ENCODE peak calls at places on chromosome 11, in five cellular contexts. One of them, this sample, is unnamed.

GRCh38 chr11:44793350-44794090 is 66.8 kb downstream of the TSPAN18 start:
- DNase-seq in SK-N-SH: peak; percentile 76
- DNase-seq in A549: peak; percentile 18
- DNase-seq in GM12878: no peak
- DNase-seq in HepG2: no peak
- DNase-seq in this sample: peak; percentile 57

GRCh38 chr11:66017354-66017753 is 5.5 kb downstream of the CST6 start:
- DNase-seq in HepG2: no peak
- DNase-seq in A549: no peak
- DNase-seq in SK-N-SH: no peak
- DNase-seq in GM12878: no peak
- DNase-seq in this sample: no peak

GRCh38 chr11:68312117-68312779 is at the start of gene LRP5:
- DNase-seq in SK-N-SH: peak; percentile 94
- DNase-seq in A549: no peak
- DNase-seq in HepG2: no peak
- DNase-seq in GM12878: no peak
- DNase-seq in this sample: peak; percentile 10

GRCh38 chr11:47144541-47144940 is 32.1 kb downstream of the ARFGAP2 start:
- DNase-seq in GM12878: no peak
- DNase-seq in A549: no peak
- DNase-seq in SK-N-SH: no peak
- DNase-seq in HepG2: no peak
- DNase-seq in this sample: no peak

GRCh38 chr11:65787649-65788622 is 1.1 kb downstream of the OVOL1 start:
- DNase-seq in SK-N-SH: peak; percentile 70
- DNase-seq in GM12878: no peak
- DNase-seq in HepG2: no peak
- DNase-seq in A549: no peak
- DNase-seq in this sample: no peak

GRCh38 chr11:84193706-84194105 is 907.5 kb upstream of the CCDC90B start:
- DNase-seq in SK-N-SH: no peak
- DNase-seq in HepG2: no peak
- DNase-seq in GM12878: no peak
- DNase-seq in A549: no peak
- DNase-seq in this sample: no peak

GRCh38 chr11:84355911-84356310 is 1069.7 kb upstream of the CCDC90B start:
- DNase-seq in A549: no peak
- DNase-seq in HepG2: no peak
- DNase-seq in GM12878: no peak
- DNase-seq in SK-N-SH: no peak
- DNase-seq in this sample: no peak

GRCh38 chr11:95426823-95427462 is 195.9 kb upstream of the SESN3 start:
- DNase-seq in A549: no peak
- DNase-seq in GM12878: no peak
- DNase-seq in SK-N-SH: no peak
- DNase-seq in HepG2: no peak
- DNase-seq in this sample: no peak

GRCh38 chr11:102914238-102915043 is 39.7 kb upstream of the MMP12 start:
- DNase-seq in GM12878: no peak
- DNase-seq in HepG2: peak; percentile 4
- DNase-seq in A549: peak; percentile 23
- DNase-seq in SK-N-SH: peak; percentile 11
- DNase-seq in this sample: peak; percentile 56

GRCh38 chr11:23674866-23675265 is 814.6 kb upstream of the CCDC179 start:
- DNase-seq in SK-N-SH: no peak
- DNase-seq in GM12878: no peak
- DNase-seq in HepG2: no peak
- DNase-seq in A549: no peak
- DNase-seq in this sample: no peak

GRCh38 chr11:61976420-61976800 is 9.0 kb upstream of the FTH1 start:
- DNase-seq in SK-N-SH: no peak
- DNase-seq in A549: no peak
- DNase-seq in HepG2: no peak
- DNase-seq in GM12878: no peak
- DNase-seq in this sample: no peak

GRCh38 chr11:76695767-76696166 is 25.2 kb upstream of the LRRC32 start:
- DNase-seq in HepG2: no peak
- DNase-seq in SK-N-SH: no peak
- DNase-seq in GM12878: no peak
- DNase-seq in A549: no peak
- DNase-seq in this sample: no peak

GRCh38 chr11:76699461-76700091 is 29.0 kb upstream of the LRRC32 start:
- DNase-seq in HepG2: no peak
- DNase-seq in GM12878: no peak
- DNase-seq in SK-N-SH: no peak
- DNase-seq in A549: no peak
- DNase-seq in this sample: peak; percentile 48

GRCh38 chr11:76696756-76697155 is 26.2 kb upstream of the LRRC32 start:
- DNase-seq in GM12878: no peak
- DNase-seq in HepG2: no peak
- DNase-seq in A549: no peak
- DNase-seq in SK-N-SH: no peak
- DNase-seq in this sample: no peak

GRCh38 chr11:76700177-76701100 is 29.9 kb upstream of the LRRC32 start:
- DNase-seq in GM12878: no peak
- DNase-seq in A549: peak; percentile 64
- DNase-seq in SK-N-SH: peak; percentile 57
- DNase-seq in HepG2: peak; percentile 15
- DNase-seq in this sample: peak; percentile 97

DNA sequence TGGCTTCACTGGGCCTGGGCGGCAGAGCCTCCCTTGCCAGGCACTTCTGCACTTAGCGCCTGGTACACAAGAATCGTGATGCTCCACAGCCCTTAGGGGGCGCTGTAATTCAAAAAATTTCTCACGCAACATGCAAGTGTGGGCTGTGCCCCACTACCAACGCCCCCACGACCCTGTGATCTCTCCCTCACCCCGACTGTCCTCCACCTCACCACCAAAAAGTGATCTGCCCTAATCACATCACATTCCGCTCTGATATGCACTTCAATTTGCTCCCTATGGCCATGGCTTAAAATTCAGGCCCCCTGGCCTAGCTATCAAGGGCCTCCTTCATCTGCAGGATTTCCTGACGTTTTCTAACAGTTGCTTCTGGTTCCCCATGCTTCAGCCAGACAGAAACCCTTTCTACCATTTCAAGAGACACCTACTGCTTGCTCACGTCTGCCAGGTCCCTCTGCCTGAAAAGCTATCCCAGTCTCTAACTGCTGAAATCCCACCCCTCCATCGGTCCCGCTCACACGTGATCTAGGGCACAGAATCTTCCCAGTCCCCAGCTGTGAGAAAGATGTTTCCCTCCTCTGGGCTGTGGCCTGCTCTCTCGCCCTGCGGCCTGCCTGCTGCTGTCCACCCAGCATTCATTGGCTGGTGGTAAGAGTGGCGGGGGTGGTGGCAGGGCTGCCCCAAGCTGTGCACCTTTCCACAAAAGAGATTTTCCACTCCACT is 27.9 kb upstream of the LRRC32 start:
- DNase-seq in A549: peak; percentile 50
- DNase-seq in GM12878: no peak
- DNase-seq in SK-N-SH: no peak
- DNase-seq in HepG2: no peak
- DNase-seq in this sample: no peak
- TF ChIP-seq SMC3 in A549: no peak
- TF ChIP-seq SMC3 in GM12878: no peak
- TF ChIP-seq SMC3 in SK-N-SH: no peak
- TF ChIP-seq SMC3 in HepG2: no peak
- TF ChIP-seq SMC3 in this sample: no peak

GRCh38 chr11:74953448-74953847 is 4.4 kb downstream of the SPCS2 start:
- DNase-seq in A549: no peak
- DNase-seq in SK-N-SH: no peak
- DNase-seq in GM12878: no peak
- DNase-seq in HepG2: no peak
- DNase-seq in this sample: no peak
- TF ChIP-seq SMC3 in A549: no peak
- TF ChIP-seq SMC3 in SK-N-SH: no peak
- TF ChIP-seq SMC3 in GM12878: no peak
- TF ChIP-seq SMC3 in HepG2: no peak
- TF ChIP-seq SMC3 in this sample: no peak

GRCh38 chr11:13009921-13010736 is 1.0 kb downstream of the RASSF10 start:
- DNase-seq in A549: peak; percentile 53
- DNase-seq in HepG2: no peak
- DNase-seq in GM12878: no peak
- DNase-seq in SK-N-SH: peak; percentile 68
- DNase-seq in this sample: peak; percentile 7
- TF ChIP-seq SMC3 in A549: peak; percentile 35
- TF ChIP-seq SMC3 in HepG2: no peak
- TF ChIP-seq SMC3 in GM12878: no peak
- TF ChIP-seq SMC3 in SK-N-SH: no peak
- TF ChIP-seq SMC3 in this sample: no peak

GRCh38 chr11:77821349-77821851 is 456 bp downstream of the AAMDC start:
- DNase-seq in A549: peak; percentile 13
- DNase-seq in GM12878: no peak
- DNase-seq in SK-N-SH: peak; percentile 51
- DNase-seq in HepG2: peak; percentile 20
- DNase-seq in this sample: peak; percentile 40
- TF ChIP-seq SMC3 in A549: no peak
- TF ChIP-seq SMC3 in GM12878: no peak
- TF ChIP-seq SMC3 in SK-N-SH: no peak
- TF ChIP-seq SMC3 in HepG2: no peak
- TF ChIP-seq SMC3 in this sample: no peak

DNA sequence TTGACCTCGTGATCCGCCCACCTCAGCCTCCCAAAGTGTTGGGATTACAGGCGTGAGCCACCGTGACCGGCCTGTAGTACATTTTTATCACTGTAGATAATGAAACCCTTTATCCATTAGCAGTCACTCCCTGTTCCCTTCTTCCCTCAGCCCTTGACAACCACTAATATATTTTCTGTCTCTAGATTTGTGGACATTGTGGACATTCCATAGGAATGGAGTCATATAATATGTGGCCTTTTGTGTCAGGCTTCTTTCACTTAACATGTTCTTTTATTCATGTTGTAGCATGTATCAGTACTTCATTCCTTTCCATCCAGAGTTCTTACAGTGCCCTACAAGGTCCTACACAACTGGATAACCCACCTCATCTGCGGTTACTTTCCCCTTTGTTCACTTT is 30.5 kb downstream of the RRM1 start:
- DNase-seq in HepG2: no peak
- DNase-seq in SK-N-SH: no peak
- DNase-seq in GM12878: no peak
- DNase-seq in A549: no peak
- DNase-seq in this sample: peak; percentile 10
- TF ChIP-seq SMC3 in HepG2: no peak
- TF ChIP-seq SMC3 in SK-N-SH: no peak
- TF ChIP-seq SMC3 in GM12878: no peak
- TF ChIP-seq SMC3 in A549: no peak
- TF ChIP-seq SMC3 in this sample: no peak

GRCh38 chr11:1748467-1749019 is 1.9 kb downstream of the IFITM10 start:
- DNase-seq in A549: no peak
- DNase-seq in HepG2: no peak
- DNase-seq in GM12878: no peak
- DNase-seq in SK-N-SH: peak; percentile 52
- DNase-seq in this sample: no peak

GRCh38 chr11:1750840-1751520 is 585 bp upstream of the IFITM10 start:
- DNase-seq in GM12878: no peak
- DNase-seq in SK-N-SH: peak; percentile 44
- DNase-seq in HepG2: no peak
- DNase-seq in A549: no peak
- DNase-seq in this sample: no peak

GRCh38 chr11:1750481-1750839 is at the start of gene IFITM10:
- DNase-seq in A549: no peak
- DNase-seq in HepG2: no peak
- DNase-seq in SK-N-SH: peak; percentile 51
- DNase-seq in GM12878: no peak
- DNase-seq in this sample: no peak

GRCh38 chr11:1749020-1749758 is 1.2 kb downstream of the IFITM10 start:
- DNase-seq in GM12878: no peak
- DNase-seq in A549: no peak
- DNase-seq in HepG2: no peak
- DNase-seq in SK-N-SH: peak; percentile 85
- DNase-seq in this sample: no peak

GRCh38 chr11:1749787-1750351 is 526 bp downstream of the IFITM10 start:
- DNase-seq in HepG2: no peak
- DNase-seq in A549: no peak
- DNase-seq in GM12878: no peak
- DNase-seq in SK-N-SH: no peak
- DNase-seq in this sample: peak; percentile 78
- TF ChIP-seq SMC3 in HepG2: no peak
- TF ChIP-seq SMC3 in A549: no peak
- TF ChIP-seq SMC3 in GM12878: no peak
- TF ChIP-seq SMC3 in SK-N-SH: no peak
- TF ChIP-seq SMC3 in this sample: no peak

This sample was measured in IMR-90.